ENCODE peak calls at places on chromosomes 2 and 18, in seven cellular contexts. Z is HCT116, V is MM.1S, X is kidney, N is GM23248, A is endodermal cell, Q is fibroblast of lung. S is an unnamed sample.

GRCh38 chr2:229945975-229946374 is 23.7 kb downstream of the FBXO36 start:
- DNase-seq in V (no peak), Z (no peak), A (no peak), N (no peak), X (no peak), Q (no peak), S (no peak)

GRCh38 chr2:52857722-52858121 is 909.9 kb upstream of the CHAC2 start:
- DNase-seq in V (no peak), A (no peak), N (no peak), Z (no peak), X (no peak), Q (no peak), S (no peak)

GRCh38 chr2:54497738-54498680 is 41.9 kb downstream of the SPTBN1 start:
- DNase-seq in X (no peak), A (peak), Q (no peak), V (no peak), N (peak), Z (no peak), S (peak)

GRCh38 chr2:238106698-238107524 is 6.8 kb downstream of the ESPNL start:
- DNase-seq in Z (no peak), V (no peak), N (no peak), A (peak), X (peak), Q (no peak), S (no peak)

GRCh38 chr18:58947136-58947732 is 82.6 kb downstream of the ZNF532 start:
- DNase-seq in V (no peak), X (no peak), Z (no peak), Q (no peak), N (peak), A (no peak), S (no peak)

GRCh38 chr18:78506031-78506461 is 473.6 kb upstream of the SALL3 start:
- DNase-seq in N (no peak), V (no peak), X (no peak), A (peak), Z (no peak), Q (no peak), S (no peak)

GRCh38 chr2:235866373-235866772 is 301.8 kb downstream of the GBX2 start:
- DNase-seq in X (no peak), Z (no peak), N (no peak), A (no peak), V (no peak), Q (peak), S (no peak)

GRCh38 chr2:188628989-188629889 is 337.6 kb downstream of the GULP1 start:
- DNase-seq in X (no peak), Z (peak), Q (peak), N (peak), V (no peak), A (no peak), S (no peak)

GRCh38 chr2:180367831-180368230 is 360.7 kb upstream of the CWC22 start:
- DNase-seq in A (no peak), Q (peak), Z (no peak), X (no peak), V (no peak), N (peak), S (no peak)

GRCh38 chr2:95390272-95390880 is 12.1 kb upstream of the FAHD2A start:
- DNase-seq in Q (no peak), X (no peak), A (peak), N (no peak), V (no peak), Z (no peak), S (no peak)

GRCh38 chr2:86218124-86218523 is 18.9 kb downstream of the MRPL35 start:
- DNase-seq in X (no peak), A (no peak), Q (no peak), V (no peak), Z (no peak), N (no peak), S (no peak)

GRCh38 chr18:27202771-27203170 is 17.7 kb upstream of the CHST9 start:
- DNase-seq in Z (no peak), X (no peak), V (no peak), N (no peak), Q (peak), A (no peak), S (no peak)

DNA sequence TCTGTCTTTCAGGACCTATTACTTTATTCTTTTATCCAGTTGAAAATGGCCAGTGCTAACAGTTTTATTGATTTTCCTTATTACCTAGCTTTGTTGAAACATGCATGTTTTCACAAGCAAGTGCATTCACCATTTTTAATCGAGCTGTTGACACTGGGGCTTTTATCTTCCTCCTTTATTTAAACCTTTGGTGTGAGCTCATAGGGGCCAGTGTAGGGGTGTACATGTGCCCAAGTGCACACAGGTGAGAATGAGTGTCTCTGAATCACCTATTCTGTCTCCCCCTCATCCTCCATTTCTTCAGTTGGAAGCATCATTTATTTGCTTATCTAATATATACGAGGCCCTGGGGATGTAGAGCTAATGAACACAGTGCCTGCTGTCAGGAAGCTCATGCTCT is 199.1 kb downstream of the PRKCE start:
- DNase-seq in Q (no peak), X (no peak), N (no peak), Z (no peak), V (no peak), A (no peak), S (no peak)
- H3K9ac ChIP-seq in Q (no peak), X (no peak), N (no peak), Z (no peak), V (no peak), A (no peak), S (no peak)

DNA sequence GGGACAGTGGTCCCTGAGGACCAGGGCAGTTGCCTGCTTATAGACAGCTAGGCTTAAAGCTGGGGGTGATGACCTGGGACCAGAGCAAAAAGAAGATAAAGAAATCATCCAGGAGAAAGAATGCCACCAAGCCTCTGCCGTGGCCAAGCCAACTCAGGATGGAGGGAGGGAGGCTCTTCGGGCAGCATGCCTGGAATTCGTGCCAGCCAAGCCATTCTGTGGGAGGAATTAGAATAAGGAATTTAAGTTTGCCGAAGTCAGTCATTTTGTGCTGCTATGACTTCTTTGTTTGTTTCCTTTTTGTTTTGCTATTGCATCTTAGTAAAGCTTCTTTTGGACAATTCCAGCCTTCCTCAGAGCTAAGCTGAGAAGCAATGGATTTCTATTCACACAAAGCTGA is 124.1 kb downstream of the EN1 start:
- DNase-seq in A (no peak), Q (peak), N (peak), V (no peak), X (no peak), Z (no peak), S (no peak)
- H3K9ac ChIP-seq in A (no peak), Q (no peak), N (peak), V (no peak), X (no peak), Z (no peak), S (no peak)

GRCh38 chr2:7557376-7557775 is 640.2 kb downstream of the RNF144A start:
- DNase-seq in Z (no peak), N (peak), X (no peak), V (no peak), Q (peak), A (no peak), S (no peak)
- H3K9ac ChIP-seq in Z (no peak), N (no peak), X (no peak), V (no peak), Q (no peak), A (no peak), S (no peak)

GRCh38 chr2:152421521-152422367 is 86.8 kb downstream of the FMNL2 start:
- DNase-seq in X (no peak), Q (peak), A (no peak), N (peak), Z (peak), V (no peak), S (peak)
- H3K9ac ChIP-seq in X (peak), Q (no peak), A (no peak), N (peak), Z (peak), V (no peak), S (no peak)

GRCh38 chr2:222774941-222775340 is 85.9 kb upstream of the ACSL3 start:
- DNase-seq in N (peak), V (no peak), X (no peak), Z (no peak), Q (no peak), A (no peak), S (no peak)
- H3K9ac ChIP-seq in N (no peak), V (no peak), X (no peak), Z (no peak), Q (no peak), A (no peak), S (no peak)

S was measured in colonic mucosa.